ENCODE peak calls at places on chromosomes 1 and 21, in four cellular contexts. One of them, this sample, is unnamed.

GRCh38 chr1:214708321-214708960 is 105.4 kb downstream of the CENPF start:
- DNase-seq in HS-5: no peak
- DNase-seq in HuH-7.5: no peak
- DNase-seq in Calu3: no peak
- DNase-seq in this sample: no peak

GRCh38 chr1:150551784-150552691 is 2.8 kb downstream of the ADAMTSL4 start:
- DNase-seq in HS-5: no peak
- DNase-seq in HuH-7.5: peak; percentile 94
- DNase-seq in Calu3: peak; percentile 59
- DNase-seq in this sample: peak; percentile 95

GRCh38 chr1:95084317-95085176 is 11.8 kb upstream of the ALG14 start:
- DNase-seq in HS-5: no peak
- DNase-seq in HuH-7.5: peak; percentile 10
- DNase-seq in Calu3: peak; percentile 22
- DNase-seq in this sample: peak; percentile 56

GRCh38 chr1:157834430-157834829 is 7.2 kb downstream of the CD5L start:
- DNase-seq in HS-5: no peak
- DNase-seq in HuH-7.5: no peak
- DNase-seq in Calu3: no peak
- DNase-seq in this sample: no peak

GRCh38 chr1:13817906-13818305 is 117.9 kb downstream of the PRDM2 start:
- DNase-seq in HS-5: no peak
- DNase-seq in HuH-7.5: no peak
- DNase-seq in Calu3: no peak
- DNase-seq in this sample: no peak

GRCh38 chr1:58883037-58883887 is 99.4 kb upstream of the JUN start:
- DNase-seq in HS-5: peak; percentile 98
- DNase-seq in HuH-7.5: no peak
- DNase-seq in Calu3: peak; percentile 74
- DNase-seq in this sample: peak; percentile 87

GRCh38 chr1:160284220-160284781 is 632 bp downstream of the PEX19 start:
- DNase-seq in HS-5: peak; percentile 39
- DNase-seq in HuH-7.5: peak; percentile 18
- DNase-seq in Calu3: peak; percentile 26
- DNase-seq in this sample: peak; percentile 83

GRCh38 chr1:62234709-62235108 is 40.1 kb downstream of the L1TD1 start:
- DNase-seq in HS-5: no peak
- DNase-seq in HuH-7.5: no peak
- DNase-seq in Calu3: no peak
- DNase-seq in this sample: no peak

GRCh38 chr1:185695299-185695698 is 38.9 kb upstream of the HMCN1 start:
- DNase-seq in HS-5: no peak
- DNase-seq in HuH-7.5: no peak
- DNase-seq in Calu3: no peak
- DNase-seq in this sample: peak; percentile 40

GRCh38 chr1:113519561-113519960 is 129.2 kb downstream of the MAGI3 start:
- DNase-seq in HS-5: peak; percentile 24
- DNase-seq in HuH-7.5: no peak
- DNase-seq in Calu3: no peak
- DNase-seq in this sample: peak; percentile 26

GRCh38 chr1:20485527-20486456 is at the start of gene CAMK2N1:
- DNase-seq in HS-5: no peak
- DNase-seq in HuH-7.5: peak; percentile 88
- DNase-seq in Calu3: peak; percentile 68
- DNase-seq in this sample: peak; percentile 91

GRCh38 chr1:40161888-40162397 is 756 bp downstream of the RLF start:
- DNase-seq in HS-5: no peak
- DNase-seq in HuH-7.5: no peak
- DNase-seq in Calu3: no peak
- DNase-seq in this sample: no peak

GRCh38 chr21:42878678-42878992 is 704 bp downstream of the WDR4 start:
- DNase-seq in HS-5: peak; percentile 2
- DNase-seq in HuH-7.5: no peak
- DNase-seq in Calu3: no peak
- DNase-seq in this sample: no peak

GRCh38 chr21:36073181-36073580 is 3.4 kb downstream of the CBR1 start:
- DNase-seq in HS-5: no peak
- DNase-seq in HuH-7.5: no peak
- DNase-seq in Calu3: no peak
- DNase-seq in this sample: no peak

GRCh38 chr1:980602-981395 is 1.1 kb downstream of the PERM1 start:
- DNase-seq in HS-5: no peak
- DNase-seq in HuH-7.5: no peak
- DNase-seq in Calu3: no peak
- DNase-seq in this sample: no peak

GRCh38 chr1:6378096-6378746 is 15.3 kb downstream of the ACOT7 start:
- DNase-seq in HS-5: no peak
- DNase-seq in HuH-7.5: no peak
- DNase-seq in Calu3: no peak
- DNase-seq in this sample: no peak

GRCh38 chr1:31483012-31483946 is 70.3 kb downstream of the SERINC2 start:
- DNase-seq in HS-5: peak; percentile 96
- DNase-seq in HuH-7.5: no peak
- DNase-seq in Calu3: peak; percentile 71
- DNase-seq in this sample: peak; percentile 32

GRCh38 chr1:119968068-119968492 is 71.8 kb upstream of the ADAM30 start:
- DNase-seq in HS-5: peak; percentile 32
- DNase-seq in HuH-7.5: peak; percentile 16
- DNase-seq in Calu3: peak; percentile 63
- DNase-seq in this sample: peak; percentile 44

GRCh38 chr21:31798842-31799691 is 67.1 kb upstream of the SCAF4 start:
- DNase-seq in HS-5: no peak
- DNase-seq in HuH-7.5: no peak
- DNase-seq in Calu3: no peak
- DNase-seq in this sample: peak; percentile 36

GRCh38 chr1:202286622-202287097 is 55.1 kb downstream of the UBE2T start:
- DNase-seq in HS-5: no peak
- DNase-seq in HuH-7.5: peak; percentile 27
- DNase-seq in Calu3: no peak
- DNase-seq in this sample: no peak

GRCh38 chr1:61043010-61043820 is 39.1 kb upstream of the NFIA start:
- DNase-seq in HS-5: peak; percentile 24
- DNase-seq in HuH-7.5: peak; percentile 89
- DNase-seq in Calu3: peak; percentile 94
- DNase-seq in this sample: peak; percentile 89

GRCh38 chr1:117013310-117013850 is 11.8 kb downstream of the CD101 start:
- DNase-seq in HS-5: no peak
- DNase-seq in HuH-7.5: peak; percentile 17
- DNase-seq in Calu3: peak; percentile 8
- DNase-seq in this sample: no peak

GRCh38 chr1:220921991-220922390 is 42.7 kb downstream of the HLX start:
- DNase-seq in HS-5: no peak
- DNase-seq in HuH-7.5: no peak
- DNase-seq in Calu3: no peak
- DNase-seq in this sample: no peak

GRCh38 chr21:46221664-46222435 is 6.7 kb downstream of the LSS start:
- DNase-seq in HS-5: no peak
- DNase-seq in HuH-7.5: no peak
- DNase-seq in Calu3: no peak
- DNase-seq in this sample: no peak

GRCh38 chr1:28986296-28986910 is 72.0 kb downstream of the EPB41 start:
- DNase-seq in HS-5: no peak
- DNase-seq in HuH-7.5: no peak
- DNase-seq in Calu3: no peak
- DNase-seq in this sample: no peak

GRCh38 chr1:246280551-246280950 is 226.5 kb downstream of the SMYD3 start:
- DNase-seq in HS-5: no peak
- DNase-seq in HuH-7.5: no peak
- DNase-seq in Calu3: peak; percentile 7
- DNase-seq in this sample: peak; percentile 67

This sample was measured in adipocyte.